ENCODE peak calls at places on chromosomes 6 and 20, in six cellular contexts. V is endodermal cell, Y is ovary, K is heart left ventricle, M is lung, G is neuronal stem cell. W is an unnamed sample. For H3K4me1, the result is how much of the 10 kb centered on the place peaks cover.

GRCh38 chr20:32792316-32792715 is 27.4 kb upstream of the MAPRE1 start:
- DNase-seq in G (peak), V (no peak), K (no peak), M (no peak), Y (no peak), W (no peak)

GRCh38 chr20:37565134-37565811 is 37.6 kb upstream of the BLCAP start:
- DNase-seq in K (no peak), V (no peak), G (peak), Y (no peak), M (no peak), W (no peak)

GRCh38 chr6:100296810-100297544 is 167.7 kb downstream of the SIM1 start:
- DNase-seq in K (no peak), G (no peak), V (no peak), Y (no peak), M (no peak), W (no peak)

GRCh38 chr6:7468382-7469081 is 72.9 kb upstream of the DSP start:
- DNase-seq in V (no peak), Y (peak), G (no peak), M (no peak), K (peak), W (no peak)

GRCh38 chr6:131858765-131859490 is 51.1 kb downstream of the ENPP1 start:
- DNase-seq in Y (no peak), G (no peak), M (no peak), K (no peak), V (no peak), W (no peak)

GRCh38 chr20:59120491-59120890 is 43.1 kb upstream of the ZNF831 start:
- DNase-seq in V (no peak), Y (no peak), M (no peak), G (no peak), K (no peak), W (no peak)

GRCh38 chr20:44601801-44602204 is 19.4 kb downstream of the PKIG start:
- DNase-seq in Y (peak), M (no peak), V (no peak), G (no peak), K (peak), W (peak)

GRCh38 chr6:14739830-14740229 is 506.0 kb upstream of the JARID2 start:
- DNase-seq in G (no peak), M (no peak), K (no peak), V (no peak), Y (no peak), W (no peak)

GRCh38 chr6:105568121-105568520 is 165.2 kb upstream of the PREP start:
- DNase-seq in K (no peak), M (no peak), G (no peak), Y (no peak), V (no peak), W (no peak)

GRCh38 chr6:157329829-157330228 is 6.5 kb upstream of the TMEM242 start:
- DNase-seq in K (no peak), G (no peak), Y (no peak), V (no peak), M (no peak), W (no peak)

GRCh38 chr6:91483415-91483814 is 896.5 kb upstream of the MAP3K7 start:
- DNase-seq in G (no peak), V (no peak), Y (no peak), M (no peak), K (no peak), W (no peak)

GRCh38 chr20:32761831-32762753 is at the start of gene DNMT3B:
- DNase-seq in Y (peak), V (peak), K (peak), M (peak), G (peak), W (peak)

GRCh38 chr6:70108230-70108629 is 194.7 kb downstream of the COL9A1 start:
- DNase-seq in M (no peak), G (peak), K (no peak), V (no peak), Y (no peak), W (no peak)

GRCh38 chr20:58986968-58987517 is 6.0 kb downstream of the NELFCD start:
- DNase-seq in M (no peak), V (peak), K (no peak), Y (peak), G (no peak), W (no peak)

GRCh38 chr6:160253714-160254113 is 4.9 kb downstream of the SLC22A2 start:
- DNase-seq in V (no peak), K (no peak), G (no peak), M (no peak), Y (no peak), W (no peak)

GRCh38 chr6:134422426-134423231 is 104.7 kb upstream of the SGK1 start:
- DNase-seq in Y (no peak), M (no peak), V (no peak), K (no peak), G (no peak), W (no peak)

GRCh38 chr20:31675828-31676533 is 38.3 kb downstream of the COX4I2 start:
- DNase-seq in V (no peak), K (peak), M (peak), Y (peak), G (no peak), W (no peak)

GRCh38 chr6:40308533-40309306 is 278.4 kb downstream of the LRFN2 start:
- DNase-seq in M (peak), Y (peak), K (peak), V (peak), G (peak), W (no peak)

GRCh38 chr20:50306478-50307423 is 116.1 kb downstream of the CEBPB start:
- DNase-seq in M (no peak), V (peak), Y (no peak), K (no peak), G (no peak), W (peak)

GRCh38 chr6:3653528-3654070 is 97.9 kb downstream of the PXDC1 start:
- DNase-seq in K (no peak), G (no peak), V (no peak), M (no peak), Y (no peak), W (no peak)

GRCh38 chr6:25027221-25027916 is 91.6 kb upstream of the RIPOR2 start:
- DNase-seq in V (peak), K (no peak), G (no peak), Y (no peak), M (peak), W (no peak)
- H3K4me3 ChIP-seq in V (no peak), K (no peak), G (no peak), Y (no peak), M (no peak), W (no peak)

GRCh38 chr20:57396638-57397003 is 5.4 kb downstream of the RBM38 start:
- DNase-seq in K (no peak), G (no peak), V (no peak), Y (no peak), M (no peak), W (no peak)

GRCh38 chr20:57395111-57395959 is 4.1 kb downstream of the RBM38 start:
- DNase-seq in G (peak), Y (peak), K (peak), V (peak), M (no peak), W (peak)

GRCh38 chr20:57397693-57398108 is 6.5 kb downstream of the RBM38 start:
- DNase-seq in M (no peak), K (no peak), G (no peak), Y (no peak), V (no peak), W (peak)

GRCh38 chr20:57397004-57397692 is 6.0 kb downstream of the RBM38 start:
- DNase-seq in V (no peak), K (no peak), Y (no peak), G (no peak), M (no peak), W (peak)

GRCh38 chr20:57396212-57396611 is 5.0 kb downstream of the RBM38 start:
- DNase-seq in V (no peak), G (no peak), M (no peak), K (no peak), Y (no peak), W (peak)
- H3K4me1 ChIP-seq in V (under half), G (under half), M (under half), K (half or more), Y (under half), W (under half)

GRCh38 chr6:11762782-11763459 is 15.7 kb downstream of the ADTRP start:
- DNase-seq in Y (no peak), G (no peak), M (no peak), V (no peak), K (no peak), W (no peak)

GRCh38 chr6:11758878-11759277 is 19.7 kb downstream of the ADTRP start:
- DNase-seq in K (no peak), V (no peak), G (no peak), Y (no peak), M (no peak), W (no peak)

GRCh38 chr6:11761744-11762620 is 16.6 kb downstream of the ADTRP start:
- DNase-seq in M (no peak), G (no peak), Y (no peak), V (no peak), K (no peak), W (no peak)

GRCh38 chr6:11756726-11757125 is 21.9 kb downstream of the ADTRP start:
- DNase-seq in G (no peak), Y (no peak), M (no peak), V (no peak), K (no peak), W (no peak)

GRCh38 chr6:11759995-11760394 is 18.6 kb downstream of the ADTRP start:
- DNase-seq in Y (no peak), M (no peak), K (no peak), V (no peak), G (no peak), W (no peak)
- H3K27ac ChIP-seq in Y (no peak), M (no peak), K (no peak), V (no peak), G (no peak), W (no peak)

GRCh38 chr20:10131612-10132345 is 86.9 kb upstream of the SNAP25 start:
- DNase-seq in K (peak), Y (peak), G (no peak), V (peak), M (no peak), W (peak)

GRCh38 chr20:10134176-10134575 is 84.5 kb upstream of the SNAP25 start:
- DNase-seq in V (no peak), G (no peak), M (no peak), Y (no peak), K (no peak), W (no peak)

GRCh38 chr20:10129749-10130148 is 88.9 kb upstream of the SNAP25 start:
- DNase-seq in V (no peak), G (no peak), M (no peak), K (no peak), Y (no peak), W (no peak)

GRCh38 chr20:10133532-10133931 is 85.1 kb upstream of the SNAP25 start:
- DNase-seq in V (no peak), Y (no peak), M (no peak), K (no peak), G (no peak), W (no peak)

DNA sequence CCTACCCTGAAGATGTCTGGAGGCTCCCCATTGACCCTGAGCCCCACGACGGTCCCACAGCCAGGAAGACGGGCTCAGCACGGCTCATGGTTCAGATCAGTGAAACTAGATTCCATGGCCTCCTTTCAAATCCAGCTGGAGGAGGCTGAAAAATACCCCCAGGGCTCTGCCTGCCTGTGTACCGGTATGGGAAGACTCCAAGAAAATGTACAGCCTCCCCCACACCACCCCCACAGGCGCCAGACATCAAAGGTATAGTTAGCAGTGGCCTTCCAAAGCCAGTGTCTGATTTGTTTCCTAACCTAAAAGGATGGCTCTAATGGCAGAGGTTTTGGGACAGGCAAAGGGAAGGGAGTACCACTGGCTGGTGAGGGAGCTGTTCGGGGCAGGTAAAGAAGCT is 86.2 kb upstream of the SNAP25 start:
- DNase-seq in G (no peak), V (no peak), Y (no peak), M (no peak), K (no peak), W (no peak)
- H3K4me3 ChIP-seq in G (no peak), V (no peak), Y (no peak), M (no peak), K (no peak), W (no peak)

GRCh38 chr20:23088891-23089290 is 2.8 kb upstream of the CD93 start:
- DNase-seq in V (no peak), M (no peak), K (no peak), Y (no peak), G (no peak), W (no peak)

GRCh38 chr20:23086056-23086551 is at the start of gene CD93:
- DNase-seq in M (no peak), Y (peak), K (peak), G (no peak), V (no peak), W (peak)

GRCh38 chr20:23086931-23087411 is 847 bp upstream of the CD93 start:
- DNase-seq in V (no peak), Y (peak), M (no peak), K (peak), G (no peak), W (peak)

GRCh38 chr20:23085415-23086055 is 589 bp downstream of the CD93 start:
- DNase-seq in K (no peak), M (no peak), V (no peak), G (no peak), Y (no peak), W (no peak)

DNA sequence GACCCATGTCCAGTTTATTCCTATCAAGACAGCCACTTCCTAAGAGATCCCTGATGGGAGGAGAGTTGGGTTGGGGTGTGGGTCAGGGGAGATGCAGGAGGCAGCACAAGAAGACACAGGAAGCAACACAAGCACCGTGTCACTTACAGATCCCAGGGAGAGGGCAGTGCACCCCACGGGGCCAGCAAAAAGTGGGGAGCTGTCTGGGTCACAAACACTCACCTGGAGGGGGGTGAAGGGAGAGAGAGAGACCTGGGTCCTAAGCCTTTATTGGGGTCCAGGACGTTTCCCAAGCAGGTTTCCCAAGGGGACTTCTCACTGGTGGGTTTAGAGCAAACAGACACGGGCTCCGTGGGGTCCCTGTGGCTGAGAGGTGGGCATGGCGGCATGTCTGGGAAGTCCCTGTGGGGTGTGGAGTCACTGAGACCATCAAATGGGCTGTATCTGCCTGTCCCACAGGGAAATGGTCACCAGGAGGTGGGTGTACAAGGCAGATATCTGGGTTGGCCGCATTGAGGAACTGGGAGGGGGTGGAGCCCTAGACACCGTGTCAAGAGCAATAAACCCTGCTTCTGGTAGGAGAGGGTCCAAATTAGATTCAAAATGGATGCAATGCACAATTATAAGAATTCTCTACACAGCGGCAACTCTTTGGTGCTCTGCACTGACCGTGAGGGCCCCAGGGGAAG is 1.6 kb upstream of the CD93 start:
- DNase-seq in Y (no peak), M (no peak), V (no peak), G (no peak), K (no peak), W (no peak)
- H3K4me1 ChIP-seq in Y (under half), M (under half), V (under half), G (under half), K (under half), W (under half)

GRCh38 chr20:5809495-5809894 is 59.3 kb downstream of the SHLD1 start:
- DNase-seq in V (no peak), Y (no peak), G (no peak), M (no peak), K (no peak), W (no peak)
- H3K27ac ChIP-seq in V (no peak), Y (no peak), G (no peak), M (no peak), K (no peak), W (no peak)

GRCh38 chr6:37005827-37006514 is 516 bp downstream of the FGD2 start:
- DNase-seq in Y (no peak), M (no peak), K (no peak), V (peak), G (no peak), W (peak)

GRCh38 chr6:37007340-37008043 is 2.0 kb downstream of the FGD2 start:
- DNase-seq in Y (no peak), K (no peak), V (peak), G (no peak), M (no peak), W (peak)

GRCh38 chr6:37010402-37010892 is 5.0 kb downstream of the FGD2 start:
- DNase-seq in V (peak), K (no peak), Y (no peak), M (no peak), G (no peak), W (peak)

GRCh38 chr6:37006793-37007339 is 1.4 kb downstream of the FGD2 start:
- DNase-seq in M (no peak), K (no peak), G (no peak), V (peak), Y (no peak), W (peak)

GRCh38 chr6:37008484-37009186 is 3.2 kb downstream of the FGD2 start:
- DNase-seq in Y (no peak), V (peak), K (no peak), G (no peak), M (no peak), W (peak)
- H3K4me3 ChIP-seq in Y (no peak), V (no peak), K (peak), G (no peak), M (no peak), W (no peak)

DNA sequence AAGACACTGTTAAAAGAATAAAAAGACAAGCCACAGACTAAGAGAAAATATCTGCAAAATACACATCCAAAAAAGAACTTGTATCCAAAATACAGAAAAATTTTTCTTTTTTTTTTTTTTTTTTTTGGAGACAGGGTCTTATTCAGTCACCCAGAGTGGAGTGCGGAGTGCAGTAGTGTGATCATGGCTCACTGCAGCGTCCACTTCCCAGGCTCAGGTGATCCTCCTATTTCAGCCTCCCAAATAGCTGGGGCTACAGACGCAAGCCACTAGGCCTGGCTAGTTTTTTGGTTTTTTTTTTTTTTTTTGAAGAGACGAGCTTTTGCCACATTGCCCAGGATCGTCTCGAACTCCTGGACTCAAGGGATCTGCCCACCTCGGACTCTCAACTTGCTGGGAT is 3.1 kb downstream of the ZUP1 start:
- DNase-seq in G (no peak), V (no peak), M (no peak), K (no peak), Y (no peak), W (no peak)
- H3K4me1 ChIP-seq in G (under half), V (under half), M (under half), K (under half), Y (under half), W (under half)

GRCh38 chr6:19569563-19569962 is 267.6 kb upstream of the ID4 start:
- DNase-seq in Y (no peak), K (no peak), V (no peak), G (peak), M (no peak), W (no peak)
- H3K27ac ChIP-seq in Y (no peak), K (no peak), V (no peak), G (no peak), M (no peak), W (no peak)

W was measured in aorta.